ENCODE peak calls at places on chromosomes 5 and 9, in eight cellular contexts. One of them, this sample, is unnamed.

GRCh38 chr5:112848116-112848811 is 12.8 kb upstream of the SRP19 start:
- DNase-seq in progenitor cell of endocrine pancreas: no peak
- DNase-seq in stimulated activated CD8-positive, alpha-beta memory T cell treated with anti-CD3 and anti-CD28 coated beads, Interleukin-4, amount 100 ng/mL, for 24 hours: no peak
- DNase-seq in activated T-cell treated with anti-CD3 and anti-CD28 coated beads for 4 hours: peak
- DNase-seq in GM20000: peak
- DNase-seq in stimulated activated CD4-positive, alpha-beta T cell treated with anti-CD3 and anti-CD28 coated beads, TNF-alpha, amount 100 ng/mL, for 4 hours: no peak
- DNase-seq in GM04504: no peak
- DNase-seq in NCI-H748 treated with DMSO at 0.1 percent for 48 hours: peak
- DNase-seq in this sample: no peak

GRCh38 chr5:82794876-82795275 is 282.3 kb downstream of the TMEM167A start:
- DNase-seq in GM04504: no peak
- DNase-seq in stimulated activated CD8-positive, alpha-beta memory T cell treated with anti-CD3 and anti-CD28 coated beads, Interleukin-4, amount 100 ng/mL, for 24 hours: no peak
- DNase-seq in activated T-cell treated with anti-CD3 and anti-CD28 coated beads for 4 hours: no peak
- DNase-seq in stimulated activated CD4-positive, alpha-beta T cell treated with anti-CD3 and anti-CD28 coated beads, TNF-alpha, amount 100 ng/mL, for 4 hours: no peak
- DNase-seq in GM20000: no peak
- DNase-seq in NCI-H748 treated with DMSO at 0.1 percent for 48 hours: no peak
- DNase-seq in progenitor cell of endocrine pancreas: no peak
- DNase-seq in this sample: no peak

GRCh38 chr9:36725777-36726356 is 153.2 kb downstream of the MELK start:
- DNase-seq in NCI-H748 treated with DMSO at 0.1 percent for 48 hours: no peak
- DNase-seq in activated T-cell treated with anti-CD3 and anti-CD28 coated beads for 4 hours: no peak
- DNase-seq in progenitor cell of endocrine pancreas: no peak
- DNase-seq in GM20000: no peak
- DNase-seq in stimulated activated CD4-positive, alpha-beta T cell treated with anti-CD3 and anti-CD28 coated beads, TNF-alpha, amount 100 ng/mL, for 4 hours: no peak
- DNase-seq in stimulated activated CD8-positive, alpha-beta memory T cell treated with anti-CD3 and anti-CD28 coated beads, Interleukin-4, amount 100 ng/mL, for 24 hours: no peak
- DNase-seq in GM04504: no peak
- DNase-seq in this sample: no peak

GRCh38 chr5:176725521-176725920 is 78.2 kb downstream of the TSPAN17 start:
- DNase-seq in progenitor cell of endocrine pancreas: no peak
- DNase-seq in stimulated activated CD8-positive, alpha-beta memory T cell treated with anti-CD3 and anti-CD28 coated beads, Interleukin-4, amount 100 ng/mL, for 24 hours: no peak
- DNase-seq in activated T-cell treated with anti-CD3 and anti-CD28 coated beads for 4 hours: no peak
- DNase-seq in NCI-H748 treated with DMSO at 0.1 percent for 48 hours: peak
- DNase-seq in GM04504: no peak
- DNase-seq in GM20000: no peak
- DNase-seq in stimulated activated CD4-positive, alpha-beta T cell treated with anti-CD3 and anti-CD28 coated beads, TNF-alpha, amount 100 ng/mL, for 4 hours: no peak
- DNase-seq in this sample: no peak

GRCh38 chr5:155290937-155291336 is 277.4 kb downstream of the KIF4B start:
- DNase-seq in stimulated activated CD4-positive, alpha-beta T cell treated with anti-CD3 and anti-CD28 coated beads, TNF-alpha, amount 100 ng/mL, for 4 hours: no peak
- DNase-seq in GM04504: no peak
- DNase-seq in NCI-H748 treated with DMSO at 0.1 percent for 48 hours: no peak
- DNase-seq in GM20000: no peak
- DNase-seq in stimulated activated CD8-positive, alpha-beta memory T cell treated with anti-CD3 and anti-CD28 coated beads, Interleukin-4, amount 100 ng/mL, for 24 hours: no peak
- DNase-seq in progenitor cell of endocrine pancreas: no peak
- DNase-seq in activated T-cell treated with anti-CD3 and anti-CD28 coated beads for 4 hours: no peak
- DNase-seq in this sample: no peak

GRCh38 chr5:53472720-53473510 is 7.5 kb upstream of the FST start:
- DNase-seq in GM04504: no peak
- DNase-seq in NCI-H748 treated with DMSO at 0.1 percent for 48 hours: no peak
- DNase-seq in GM20000: no peak
- DNase-seq in progenitor cell of endocrine pancreas: no peak
- DNase-seq in activated T-cell treated with anti-CD3 and anti-CD28 coated beads for 4 hours: no peak
- DNase-seq in stimulated activated CD8-positive, alpha-beta memory T cell treated with anti-CD3 and anti-CD28 coated beads, Interleukin-4, amount 100 ng/mL, for 24 hours: no peak
- DNase-seq in stimulated activated CD4-positive, alpha-beta T cell treated with anti-CD3 and anti-CD28 coated beads, TNF-alpha, amount 100 ng/mL, for 4 hours: no peak
- DNase-seq in this sample: no peak

GRCh38 chr9:14654932-14655331 is 38.3 kb downstream of the ZDHHC21 start:
- DNase-seq in progenitor cell of endocrine pancreas: no peak
- DNase-seq in stimulated activated CD8-positive, alpha-beta memory T cell treated with anti-CD3 and anti-CD28 coated beads, Interleukin-4, amount 100 ng/mL, for 24 hours: no peak
- DNase-seq in stimulated activated CD4-positive, alpha-beta T cell treated with anti-CD3 and anti-CD28 coated beads, TNF-alpha, amount 100 ng/mL, for 4 hours: no peak
- DNase-seq in GM04504: no peak
- DNase-seq in GM20000: no peak
- DNase-seq in activated T-cell treated with anti-CD3 and anti-CD28 coated beads for 4 hours: no peak
- DNase-seq in NCI-H748 treated with DMSO at 0.1 percent for 48 hours: no peak
- DNase-seq in this sample: no peak

GRCh38 chr5:10903786-10904560 is 142.9 kb upstream of the DAP start:
- DNase-seq in GM20000: no peak
- DNase-seq in activated T-cell treated with anti-CD3 and anti-CD28 coated beads for 4 hours: no peak
- DNase-seq in progenitor cell of endocrine pancreas: no peak
- DNase-seq in stimulated activated CD4-positive, alpha-beta T cell treated with anti-CD3 and anti-CD28 coated beads, TNF-alpha, amount 100 ng/mL, for 4 hours: no peak
- DNase-seq in stimulated activated CD8-positive, alpha-beta memory T cell treated with anti-CD3 and anti-CD28 coated beads, Interleukin-4, amount 100 ng/mL, for 24 hours: no peak
- DNase-seq in GM04504: no peak
- DNase-seq in NCI-H748 treated with DMSO at 0.1 percent for 48 hours: no peak
- DNase-seq in this sample: no peak

GRCh38 chr9:14349141-14349817 is 35.3 kb upstream of the NFIB start:
- DNase-seq in stimulated activated CD4-positive, alpha-beta T cell treated with anti-CD3 and anti-CD28 coated beads, TNF-alpha, amount 100 ng/mL, for 4 hours: no peak
- DNase-seq in progenitor cell of endocrine pancreas: no peak
- DNase-seq in stimulated activated CD8-positive, alpha-beta memory T cell treated with anti-CD3 and anti-CD28 coated beads, Interleukin-4, amount 100 ng/mL, for 24 hours: no peak
- DNase-seq in GM04504: no peak
- DNase-seq in GM20000: no peak
- DNase-seq in NCI-H748 treated with DMSO at 0.1 percent for 48 hours: no peak
- DNase-seq in activated T-cell treated with anti-CD3 and anti-CD28 coated beads for 4 hours: no peak
- DNase-seq in this sample: no peak

GRCh38 chr9:129287595-129288305 is 109.7 kb upstream of the IER5L start:
- DNase-seq in NCI-H748 treated with DMSO at 0.1 percent for 48 hours: peak
- DNase-seq in GM04504: no peak
- DNase-seq in stimulated activated CD4-positive, alpha-beta T cell treated with anti-CD3 and anti-CD28 coated beads, TNF-alpha, amount 100 ng/mL, for 4 hours: no peak
- DNase-seq in progenitor cell of endocrine pancreas: no peak
- DNase-seq in GM20000: no peak
- DNase-seq in activated T-cell treated with anti-CD3 and anti-CD28 coated beads for 4 hours: no peak
- DNase-seq in stimulated activated CD8-positive, alpha-beta memory T cell treated with anti-CD3 and anti-CD28 coated beads, Interleukin-4, amount 100 ng/mL, for 24 hours: no peak
- DNase-seq in this sample: peak

GRCh38 chr5:10719965-10720364 is 41.1 kb downstream of the DAP start:
- DNase-seq in stimulated activated CD4-positive, alpha-beta T cell treated with anti-CD3 and anti-CD28 coated beads, TNF-alpha, amount 100 ng/mL, for 4 hours: no peak
- DNase-seq in GM04504: peak
- DNase-seq in NCI-H748 treated with DMSO at 0.1 percent for 48 hours: no peak
- DNase-seq in activated T-cell treated with anti-CD3 and anti-CD28 coated beads for 4 hours: no peak
- DNase-seq in GM20000: no peak
- DNase-seq in progenitor cell of endocrine pancreas: no peak
- DNase-seq in stimulated activated CD8-positive, alpha-beta memory T cell treated with anti-CD3 and anti-CD28 coated beads, Interleukin-4, amount 100 ng/mL, for 24 hours: no peak
- DNase-seq in this sample: no peak

GRCh38 chr5:82858453-82859043 is 218.6 kb downstream of the TMEM167A start:
- DNase-seq in NCI-H748 treated with DMSO at 0.1 percent for 48 hours: no peak
- DNase-seq in GM20000: no peak
- DNase-seq in stimulated activated CD8-positive, alpha-beta memory T cell treated with anti-CD3 and anti-CD28 coated beads, Interleukin-4, amount 100 ng/mL, for 24 hours: no peak
- DNase-seq in activated T-cell treated with anti-CD3 and anti-CD28 coated beads for 4 hours: no peak
- DNase-seq in stimulated activated CD4-positive, alpha-beta T cell treated with anti-CD3 and anti-CD28 coated beads, TNF-alpha, amount 100 ng/mL, for 4 hours: no peak
- DNase-seq in GM04504: no peak
- DNase-seq in progenitor cell of endocrine pancreas: no peak
- DNase-seq in this sample: no peak

GRCh38 chr9:99403371-99403770 is 181.3 kb downstream of the SEC61B start:
- DNase-seq in progenitor cell of endocrine pancreas: no peak
- DNase-seq in stimulated activated CD8-positive, alpha-beta memory T cell treated with anti-CD3 and anti-CD28 coated beads, Interleukin-4, amount 100 ng/mL, for 24 hours: no peak
- DNase-seq in stimulated activated CD4-positive, alpha-beta T cell treated with anti-CD3 and anti-CD28 coated beads, TNF-alpha, amount 100 ng/mL, for 4 hours: no peak
- DNase-seq in GM20000: no peak
- DNase-seq in GM04504: no peak
- DNase-seq in activated T-cell treated with anti-CD3 and anti-CD28 coated beads for 4 hours: no peak
- DNase-seq in NCI-H748 treated with DMSO at 0.1 percent for 48 hours: no peak
- DNase-seq in this sample: no peak

GRCh38 chr9:90433398-90433890 is 209.2 kb downstream of the DIRAS2 start:
- DNase-seq in progenitor cell of endocrine pancreas: peak
- DNase-seq in GM20000: no peak
- DNase-seq in stimulated activated CD8-positive, alpha-beta memory T cell treated with anti-CD3 and anti-CD28 coated beads, Interleukin-4, amount 100 ng/mL, for 24 hours: no peak
- DNase-seq in NCI-H748 treated with DMSO at 0.1 percent for 48 hours: no peak
- DNase-seq in activated T-cell treated with anti-CD3 and anti-CD28 coated beads for 4 hours: no peak
- DNase-seq in stimulated activated CD4-positive, alpha-beta T cell treated with anti-CD3 and anti-CD28 coated beads, TNF-alpha, amount 100 ng/mL, for 4 hours: no peak
- DNase-seq in GM04504: no peak
- DNase-seq in this sample: no peak

GRCh38 chr5:36728697-36729543 is 122.5 kb downstream of the SLC1A3 start:
- DNase-seq in GM04504: peak
- DNase-seq in stimulated activated CD4-positive, alpha-beta T cell treated with anti-CD3 and anti-CD28 coated beads, TNF-alpha, amount 100 ng/mL, for 4 hours: no peak
- DNase-seq in GM20000: peak
- DNase-seq in activated T-cell treated with anti-CD3 and anti-CD28 coated beads for 4 hours: no peak
- DNase-seq in stimulated activated CD8-positive, alpha-beta memory T cell treated with anti-CD3 and anti-CD28 coated beads, Interleukin-4, amount 100 ng/mL, for 24 hours: no peak
- DNase-seq in progenitor cell of endocrine pancreas: no peak
- DNase-seq in NCI-H748 treated with DMSO at 0.1 percent for 48 hours: peak
- DNase-seq in this sample: no peak

GRCh38 chr9:114156658-114157421 is 1.5 kb downstream of the COL27A1 start:
- DNase-seq in GM04504: peak
- DNase-seq in GM20000: no peak
- DNase-seq in progenitor cell of endocrine pancreas: peak
- DNase-seq in NCI-H748 treated with DMSO at 0.1 percent for 48 hours: no peak
- DNase-seq in stimulated activated CD4-positive, alpha-beta T cell treated with anti-CD3 and anti-CD28 coated beads, TNF-alpha, amount 100 ng/mL, for 4 hours: peak
- DNase-seq in activated T-cell treated with anti-CD3 and anti-CD28 coated beads for 4 hours: peak
- DNase-seq in stimulated activated CD8-positive, alpha-beta memory T cell treated with anti-CD3 and anti-CD28 coated beads, Interleukin-4, amount 100 ng/mL, for 24 hours: no peak
- DNase-seq in this sample: no peak

GRCh38 chr9:123034881-123035465 is 1.5 kb downstream of the GPR21 start:
- DNase-seq in stimulated activated CD4-positive, alpha-beta T cell treated with anti-CD3 and anti-CD28 coated beads, TNF-alpha, amount 100 ng/mL, for 4 hours: no peak
- DNase-seq in stimulated activated CD8-positive, alpha-beta memory T cell treated with anti-CD3 and anti-CD28 coated beads, Interleukin-4, amount 100 ng/mL, for 24 hours: no peak
- DNase-seq in activated T-cell treated with anti-CD3 and anti-CD28 coated beads for 4 hours: no peak
- DNase-seq in progenitor cell of endocrine pancreas: no peak
- DNase-seq in NCI-H748 treated with DMSO at 0.1 percent for 48 hours: no peak
- DNase-seq in GM20000: no peak
- DNase-seq in GM04504: no peak
- DNase-seq in this sample: no peak

GRCh38 chr5:157312492-157312891 is 46.6 kb downstream of the CYFIP2 start:
- DNase-seq in activated T-cell treated with anti-CD3 and anti-CD28 coated beads for 4 hours: peak
- DNase-seq in stimulated activated CD4-positive, alpha-beta T cell treated with anti-CD3 and anti-CD28 coated beads, TNF-alpha, amount 100 ng/mL, for 4 hours: peak
- DNase-seq in NCI-H748 treated with DMSO at 0.1 percent for 48 hours: peak
- DNase-seq in progenitor cell of endocrine pancreas: peak
- DNase-seq in GM20000: peak
- DNase-seq in stimulated activated CD8-positive, alpha-beta memory T cell treated with anti-CD3 and anti-CD28 coated beads, Interleukin-4, amount 100 ng/mL, for 24 hours: peak
- DNase-seq in GM04504: no peak
- DNase-seq in this sample: peak

GRCh38 chr5:138077064-138077696 is 6.7 kb upstream of the WNT8A start:
- DNase-seq in GM20000: peak
- DNase-seq in stimulated activated CD8-positive, alpha-beta memory T cell treated with anti-CD3 and anti-CD28 coated beads, Interleukin-4, amount 100 ng/mL, for 24 hours: peak
- DNase-seq in NCI-H748 treated with DMSO at 0.1 percent for 48 hours: peak
- DNase-seq in activated T-cell treated with anti-CD3 and anti-CD28 coated beads for 4 hours: peak
- DNase-seq in stimulated activated CD4-positive, alpha-beta T cell treated with anti-CD3 and anti-CD28 coated beads, TNF-alpha, amount 100 ng/mL, for 4 hours: peak
- DNase-seq in GM04504: peak
- DNase-seq in progenitor cell of endocrine pancreas: peak
- DNase-seq in this sample: peak

GRCh38 chr9:16864741-16865434 is 5.6 kb downstream of the BNC2 start:
- DNase-seq in GM04504: no peak
- DNase-seq in GM20000: no peak
- DNase-seq in NCI-H748 treated with DMSO at 0.1 percent for 48 hours: no peak
- DNase-seq in activated T-cell treated with anti-CD3 and anti-CD28 coated beads for 4 hours: no peak
- DNase-seq in progenitor cell of endocrine pancreas: no peak
- DNase-seq in stimulated activated CD4-positive, alpha-beta T cell treated with anti-CD3 and anti-CD28 coated beads, TNF-alpha, amount 100 ng/mL, for 4 hours: no peak
- DNase-seq in stimulated activated CD8-positive, alpha-beta memory T cell treated with anti-CD3 and anti-CD28 coated beads, Interleukin-4, amount 100 ng/mL, for 24 hours: no peak
- DNase-seq in this sample: no peak

GRCh38 chr9:121567142-121568100 is 67.8 kb upstream of the GGTA1 start:
- DNase-seq in GM04504: no peak
- DNase-seq in GM20000: no peak
- DNase-seq in progenitor cell of endocrine pancreas: no peak
- DNase-seq in NCI-H748 treated with DMSO at 0.1 percent for 48 hours: no peak
- DNase-seq in stimulated activated CD4-positive, alpha-beta T cell treated with anti-CD3 and anti-CD28 coated beads, TNF-alpha, amount 100 ng/mL, for 4 hours: no peak
- DNase-seq in activated T-cell treated with anti-CD3 and anti-CD28 coated beads for 4 hours: no peak
- DNase-seq in stimulated activated CD8-positive, alpha-beta memory T cell treated with anti-CD3 and anti-CD28 coated beads, Interleukin-4, amount 100 ng/mL, for 24 hours: no peak
- DNase-seq in this sample: no peak

GRCh38 chr5:93421498-93421897 is 159.5 kb downstream of the NR2F1-AS1 start:
- DNase-seq in GM20000: no peak
- DNase-seq in GM04504: no peak
- DNase-seq in activated T-cell treated with anti-CD3 and anti-CD28 coated beads for 4 hours: no peak
- DNase-seq in stimulated activated CD4-positive, alpha-beta T cell treated with anti-CD3 and anti-CD28 coated beads, TNF-alpha, amount 100 ng/mL, for 4 hours: no peak
- DNase-seq in progenitor cell of endocrine pancreas: no peak
- DNase-seq in NCI-H748 treated with DMSO at 0.1 percent for 48 hours: no peak
- DNase-seq in stimulated activated CD8-positive, alpha-beta memory T cell treated with anti-CD3 and anti-CD28 coated beads, Interleukin-4, amount 100 ng/mL, for 24 hours: no peak
- DNase-seq in this sample: no peak

GRCh38 chr9:10903969-10904368 is 291.2 kb upstream of the PTPRD start:
- DNase-seq in stimulated activated CD8-positive, alpha-beta memory T cell treated with anti-CD3 and anti-CD28 coated beads, Interleukin-4, amount 100 ng/mL, for 24 hours: no peak
- DNase-seq in GM20000: no peak
- DNase-seq in activated T-cell treated with anti-CD3 and anti-CD28 coated beads for 4 hours: no peak
- DNase-seq in NCI-H748 treated with DMSO at 0.1 percent for 48 hours: no peak
- DNase-seq in progenitor cell of endocrine pancreas: no peak
- DNase-seq in stimulated activated CD4-positive, alpha-beta T cell treated with anti-CD3 and anti-CD28 coated beads, TNF-alpha, amount 100 ng/mL, for 4 hours: no peak
- DNase-seq in GM04504: no peak
- DNase-seq in this sample: no peak

GRCh38 chr9:121324316-121324715 is 45.7 kb downstream of the STOM start:
- DNase-seq in stimulated activated CD8-positive, alpha-beta memory T cell treated with anti-CD3 and anti-CD28 coated beads, Interleukin-4, amount 100 ng/mL, for 24 hours: no peak
- DNase-seq in GM04504: no peak
- DNase-seq in GM20000: no peak
- DNase-seq in stimulated activated CD4-positive, alpha-beta T cell treated with anti-CD3 and anti-CD28 coated beads, TNF-alpha, amount 100 ng/mL, for 4 hours: no peak
- DNase-seq in NCI-H748 treated with DMSO at 0.1 percent for 48 hours: no peak
- DNase-seq in activated T-cell treated with anti-CD3 and anti-CD28 coated beads for 4 hours: no peak
- DNase-seq in progenitor cell of endocrine pancreas: no peak
- DNase-seq in this sample: no peak

GRCh38 chr5:23352437-23352836 is 155.0 kb upstream of the PRDM9 start:
- DNase-seq in stimulated activated CD8-positive, alpha-beta memory T cell treated with anti-CD3 and anti-CD28 coated beads, Interleukin-4, amount 100 ng/mL, for 24 hours: no peak
- DNase-seq in GM20000: no peak
- DNase-seq in stimulated activated CD4-positive, alpha-beta T cell treated with anti-CD3 and anti-CD28 coated beads, TNF-alpha, amount 100 ng/mL, for 4 hours: no peak
- DNase-seq in activated T-cell treated with anti-CD3 and anti-CD28 coated beads for 4 hours: no peak
- DNase-seq in NCI-H748 treated with DMSO at 0.1 percent for 48 hours: no peak
- DNase-seq in GM04504: no peak
- DNase-seq in progenitor cell of endocrine pancreas: no peak
- DNase-seq in this sample: no peak

GRCh38 chr5:34944044-34944443 is 14.7 kb downstream of the DNAJC21 start:
- DNase-seq in progenitor cell of endocrine pancreas: no peak
- DNase-seq in GM20000: no peak
- DNase-seq in GM04504: no peak
- DNase-seq in NCI-H748 treated with DMSO at 0.1 percent for 48 hours: no peak
- DNase-seq in stimulated activated CD4-positive, alpha-beta T cell treated with anti-CD3 and anti-CD28 coated beads, TNF-alpha, amount 100 ng/mL, for 4 hours: no peak
- DNase-seq in activated T-cell treated with anti-CD3 and anti-CD28 coated beads for 4 hours: no peak
- DNase-seq in stimulated activated CD8-positive, alpha-beta memory T cell treated with anti-CD3 and anti-CD28 coated beads, Interleukin-4, amount 100 ng/mL, for 24 hours: no peak
- DNase-seq in this sample: no peak

GRCh38 chr5:170248635-170249227 is 15.9 kb downstream of the C5orf58 start:
- DNase-seq in stimulated activated CD8-positive, alpha-beta memory T cell treated with anti-CD3 and anti-CD28 coated beads, Interleukin-4, amount 100 ng/mL, for 24 hours: no peak
- DNase-seq in activated T-cell treated with anti-CD3 and anti-CD28 coated beads for 4 hours: no peak
- DNase-seq in stimulated activated CD4-positive, alpha-beta T cell treated with anti-CD3 and anti-CD28 coated beads, TNF-alpha, amount 100 ng/mL, for 4 hours: no peak
- DNase-seq in GM04504: no peak
- DNase-seq in progenitor cell of endocrine pancreas: no peak
- DNase-seq in NCI-H748 treated with DMSO at 0.1 percent for 48 hours: no peak
- DNase-seq in GM20000: no peak
- DNase-seq in this sample: no peak

GRCh38 chr5:150394103-150394502 is 18.6 kb downstream of the CD74 start:
- DNase-seq in GM04504: no peak
- DNase-seq in NCI-H748 treated with DMSO at 0.1 percent for 48 hours: no peak
- DNase-seq in activated T-cell treated with anti-CD3 and anti-CD28 coated beads for 4 hours: no peak
- DNase-seq in progenitor cell of endocrine pancreas: no peak
- DNase-seq in GM20000: peak
- DNase-seq in stimulated activated CD4-positive, alpha-beta T cell treated with anti-CD3 and anti-CD28 coated beads, TNF-alpha, amount 100 ng/mL, for 4 hours: no peak
- DNase-seq in stimulated activated CD8-positive, alpha-beta memory T cell treated with anti-CD3 and anti-CD28 coated beads, Interleukin-4, amount 100 ng/mL, for 24 hours: no peak
- DNase-seq in this sample: no peak

GRCh38 chr5:380701-381309 is 59.3 kb downstream of the AHRR start:
- DNase-seq in GM20000: no peak
- DNase-seq in stimulated activated CD8-positive, alpha-beta memory T cell treated with anti-CD3 and anti-CD28 coated beads, Interleukin-4, amount 100 ng/mL, for 24 hours: no peak
- DNase-seq in stimulated activated CD4-positive, alpha-beta T cell treated with anti-CD3 and anti-CD28 coated beads, TNF-alpha, amount 100 ng/mL, for 4 hours: no peak
- DNase-seq in GM04504: no peak
- DNase-seq in NCI-H748 treated with DMSO at 0.1 percent for 48 hours: no peak
- DNase-seq in activated T-cell treated with anti-CD3 and anti-CD28 coated beads for 4 hours: no peak
- DNase-seq in progenitor cell of endocrine pancreas: peak
- DNase-seq in this sample: peak

GRCh38 chr5:61084658-61085057 is 77.6 kb downstream of the SMIM15 start:
- DNase-seq in stimulated activated CD4-positive, alpha-beta T cell treated with anti-CD3 and anti-CD28 coated beads, TNF-alpha, amount 100 ng/mL, for 4 hours: no peak
- DNase-seq in NCI-H748 treated with DMSO at 0.1 percent for 48 hours: no peak
- DNase-seq in stimulated activated CD8-positive, alpha-beta memory T cell treated with anti-CD3 and anti-CD28 coated beads, Interleukin-4, amount 100 ng/mL, for 24 hours: no peak
- DNase-seq in progenitor cell of endocrine pancreas: no peak
- DNase-seq in activated T-cell treated with anti-CD3 and anti-CD28 coated beads for 4 hours: no peak
- DNase-seq in GM04504: no peak
- DNase-seq in GM20000: no peak
- DNase-seq in this sample: no peak

GRCh38 chr5:142421625-142422397 is 97.0 kb upstream of the SPRY4 start:
- DNase-seq in GM20000: no peak
- DNase-seq in progenitor cell of endocrine pancreas: no peak
- DNase-seq in stimulated activated CD4-positive, alpha-beta T cell treated with anti-CD3 and anti-CD28 coated beads, TNF-alpha, amount 100 ng/mL, for 4 hours: no peak
- DNase-seq in GM04504: no peak
- DNase-seq in stimulated activated CD8-positive, alpha-beta memory T cell treated with anti-CD3 and anti-CD28 coated beads, Interleukin-4, amount 100 ng/mL, for 24 hours: no peak
- DNase-seq in NCI-H748 treated with DMSO at 0.1 percent for 48 hours: no peak
- DNase-seq in activated T-cell treated with anti-CD3 and anti-CD28 coated beads for 4 hours: no peak
- DNase-seq in this sample: no peak

GRCh38 chr5:107451028-107451427 is 219.7 kb downstream of the EFNA5 start:
- DNase-seq in NCI-H748 treated with DMSO at 0.1 percent for 48 hours: peak
- DNase-seq in activated T-cell treated with anti-CD3 and anti-CD28 coated beads for 4 hours: no peak
- DNase-seq in GM20000: no peak
- DNase-seq in progenitor cell of endocrine pancreas: no peak
- DNase-seq in stimulated activated CD8-positive, alpha-beta memory T cell treated with anti-CD3 and anti-CD28 coated beads, Interleukin-4, amount 100 ng/mL, for 24 hours: no peak
- DNase-seq in GM04504: no peak
- DNase-seq in stimulated activated CD4-positive, alpha-beta T cell treated with anti-CD3 and anti-CD28 coated beads, TNF-alpha, amount 100 ng/mL, for 4 hours: no peak
- DNase-seq in this sample: no peak